ENCODE peak calls at places on chromosome 1, in six cellular contexts. N, H, Q, B, X and W are unnamed samples.
A peak's percentile ranks its signal among the peaks of the same experiment; 100 is the strongest.

GRCh38 chr1:88200545-88200944 is 483.5 kb upstream of the PKN2 start:
- DNase-seq in X (no peak), H (no peak), N (no peak), Q (no peak), B (no peak), W (no peak)

GRCh38 chr1:69121708-69122107 is 446.0 kb upstream of the LRRC7 start:
- DNase-seq in X (no peak), N (no peak), B (peak; percentile 12), H (no peak), Q (no peak), W (no peak)

GRCh38 chr1:36889478-36889845 is 144.9 kb downstream of the GRIK3 start:
- DNase-seq in H (no peak), N (no peak), Q (no peak), X (no peak), B (no peak), W (no peak)

GRCh38 chr1:7511381-7511780 is 259.7 kb upstream of the VAMP3 start:
- DNase-seq in Q (no peak), H (no peak), B (no peak), N (no peak), X (no peak), W (no peak)

GRCh38 chr1:204301171-204301957 is 58.4 kb downstream of the PLEKHA6 start:
- DNase-seq in X (no peak), B (no peak), N (no peak), H (no peak), Q (no peak), W (no peak)

GRCh38 chr1:233016798-233017197 is 66.4 kb downstream of the NTPCR start:
- DNase-seq in H (no peak), Q (no peak), N (peak; percentile 79), X (no peak), B (no peak), W (no peak)

GRCh38 chr1:245313581-245313980 is 158.8 kb downstream of the KIF26B start:
- DNase-seq in X (no peak), B (no peak), N (no peak), H (no peak), Q (no peak), W (no peak)

GRCh38 chr1:206674745-206675175 is 9.9 kb upstream of the MAPKAPK2 start:
- DNase-seq in H (no peak), B (no peak), Q (peak; percentile 77), X (no peak), N (peak; percentile 100), W (no peak)

GRCh38 chr1:25948641-25949040 is 42.4 kb upstream of the STMN1 start:
- DNase-seq in X (no peak), N (no peak), H (no peak), Q (no peak), B (no peak), W (no peak)

GRCh38 chr1:114015075-114015474 is 35.8 kb downstream of the OLFML3 start:
- DNase-seq in H (no peak), B (peak; percentile 33), N (no peak), Q (no peak), X (no peak), W (no peak)

GRCh38 chr1:65423884-65424655 is 3.6 kb downstream of the LEPR start:
- DNase-seq in X (no peak), B (no peak), N (peak; percentile 88), Q (no peak), H (no peak), W (no peak)

GRCh38 chr1:210231846-210232523 is 611 bp upstream of the SERTAD4 start:
- DNase-seq in Q (no peak), N (no peak), H (no peak), B (peak; percentile 81), X (no peak), W (no peak)

GRCh38 chr1:237879195-237879594 is 11.5 kb downstream of the ZP4 start:
- DNase-seq in B (peak; percentile 27), Q (peak; percentile 47), N (peak; percentile 56), H (no peak), X (peak; percentile 6), W (no peak)

GRCh38 chr1:158002022-158002629 is 8.7 kb downstream of the KIRREL1 start:
- DNase-seq in Q (no peak), N (peak; percentile 51), B (no peak), H (no peak), X (no peak), W (no peak)

GRCh38 chr1:14552246-14552970 is 46.1 kb upstream of the KAZN start:
- DNase-seq in B (no peak), N (no peak), X (no peak), H (no peak), Q (no peak), W (peak; percentile 17)

GRCh38 chr1:101567582-101568189 is 330.9 kb downstream of the S1PR1 start:
- DNase-seq in H (peak; percentile 17), Q (peak; percentile 33), B (peak; percentile 62), N (peak; percentile 11), X (peak; percentile 73), W (peak; percentile 62)

GRCh38 chr1:201708085-201708512 is 120.9 kb upstream of the IPO9 start:
- DNase-seq in X (no peak), H (no peak), N (peak; percentile 83), B (peak; percentile 50), Q (no peak), W (no peak)

GRCh38 chr1:214864896-214865688 is 217.4 kb upstream of the KCNK2 start:
- DNase-seq in B (no peak), H (no peak), X (no peak), N (peak; percentile 87), Q (peak; percentile 56), W (no peak)

GRCh38 chr1:193284219-193284618 is 97.8 kb upstream of the B3GALT2 start:
- DNase-seq in N (no peak), Q (no peak), H (no peak), X (no peak), B (no peak), W (no peak)

GRCh38 chr1:222171005-222171404 is 376.9 kb downstream of the HHIPL2 start:
- DNase-seq in X (peak; percentile 57), Q (peak; percentile 16), B (peak; percentile 43), N (peak; percentile 70), H (no peak), W (no peak)

GRCh38 chr1:3078421-3078820 is 9.4 kb downstream of the PRDM16 start:
- DNase-seq in H (no peak), X (no peak), N (no peak), Q (no peak), B (no peak), W (no peak)

GRCh38 chr1:165827199-165828102 is at the start of gene UCK2:
- DNase-seq in X (peak; percentile 96), N (peak; percentile 76), H (peak; percentile 70), Q (peak; percentile 87), B (peak; percentile 81), W (peak; percentile 86)
- TF ChIP-seq CTCF in X (peak; percentile 47), N (peak; percentile 29), H (no peak), Q (no peak), B (peak; percentile 9), W (no peak)

DNA sequence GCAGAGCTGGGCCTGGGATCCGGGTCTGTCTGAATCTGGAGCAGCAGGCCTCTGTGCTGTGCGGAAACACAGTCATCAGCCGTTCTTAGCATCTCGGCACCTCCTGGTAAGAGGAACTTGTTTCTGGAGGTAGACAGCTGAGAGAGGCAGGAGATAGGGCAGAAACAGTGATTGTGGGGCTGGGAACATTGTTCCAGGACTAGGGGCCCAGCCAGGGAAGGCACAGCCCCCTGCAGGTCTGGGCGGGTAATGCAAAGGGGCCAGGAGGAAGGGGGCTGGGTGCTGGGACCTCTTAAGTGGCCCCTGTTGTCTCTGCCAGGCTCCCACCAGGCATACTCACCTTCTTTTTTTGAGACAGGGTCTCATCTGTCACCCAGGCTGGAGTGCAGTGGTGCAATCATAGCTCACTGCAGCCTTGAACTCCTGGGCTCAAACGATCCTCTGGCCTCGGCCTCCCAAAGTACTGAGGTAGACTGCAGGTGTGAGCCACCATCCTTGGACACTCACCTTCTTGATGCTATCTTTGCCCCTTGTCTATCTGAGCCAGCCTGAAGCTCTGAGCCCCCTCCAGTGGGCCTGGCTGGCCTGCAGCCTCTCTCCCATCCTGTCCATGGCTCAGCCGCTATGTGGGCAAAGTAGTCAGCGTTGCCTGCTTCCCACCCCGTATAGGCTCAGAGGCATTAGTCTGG is 134.3 kb upstream of the ZBTB40 start:
- DNase-seq in B (peak; percentile 42), H (no peak), X (peak; percentile 90), N (no peak), Q (peak; percentile 49), W (peak; percentile 74)
- TF ChIP-seq CTCF in B (peak; percentile 62), H (no peak), X (peak; percentile 93), N (peak; percentile 38), Q (peak; percentile 66), W (peak; percentile 81)

DNA sequence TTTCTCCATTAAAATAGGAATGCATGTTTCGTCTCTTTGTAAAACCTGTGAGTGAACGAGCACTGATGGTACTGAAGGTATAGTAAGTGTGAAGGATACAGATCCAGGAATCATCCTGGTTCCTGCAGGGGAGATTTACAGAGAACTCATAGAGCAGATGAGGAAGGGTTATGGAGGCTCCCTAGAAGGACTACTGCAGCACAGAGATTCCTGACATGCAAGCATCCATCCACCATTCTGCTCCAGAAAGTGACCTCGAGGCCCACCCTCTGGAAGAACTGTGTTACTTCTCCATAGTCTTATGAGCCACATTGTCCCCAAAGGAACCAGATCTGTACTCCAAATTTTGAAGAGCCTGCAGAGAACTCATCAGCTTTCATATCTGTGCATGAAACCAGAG is 14.5 kb downstream of the MKNK1 start:
- DNase-seq in H (no peak), B (no peak), X (no peak), N (no peak), Q (no peak), W (no peak)
- TF ChIP-seq CTCF in H (no peak), B (no peak), X (no peak), N (no peak), Q (no peak), W (no peak)

GRCh38 chr1:156619582-156619955 is 354 bp downstream of the HAPLN2 start:
- DNase-seq in Q (no peak), X (no peak), H (no peak), N (no peak), B (no peak), W (no peak)

GRCh38 chr1:156618853-156619581 is at the start of gene HAPLN2:
- DNase-seq in H (no peak), N (no peak), X (peak; percentile 90), B (peak; percentile 42), Q (peak; percentile 61), W (peak; percentile 68)

GRCh38 chr1:156615946-156616345 is 3.3 kb upstream of the HAPLN2 start:
- DNase-seq in N (no peak), B (no peak), Q (no peak), H (no peak), X (no peak), W (no peak)

DNA sequence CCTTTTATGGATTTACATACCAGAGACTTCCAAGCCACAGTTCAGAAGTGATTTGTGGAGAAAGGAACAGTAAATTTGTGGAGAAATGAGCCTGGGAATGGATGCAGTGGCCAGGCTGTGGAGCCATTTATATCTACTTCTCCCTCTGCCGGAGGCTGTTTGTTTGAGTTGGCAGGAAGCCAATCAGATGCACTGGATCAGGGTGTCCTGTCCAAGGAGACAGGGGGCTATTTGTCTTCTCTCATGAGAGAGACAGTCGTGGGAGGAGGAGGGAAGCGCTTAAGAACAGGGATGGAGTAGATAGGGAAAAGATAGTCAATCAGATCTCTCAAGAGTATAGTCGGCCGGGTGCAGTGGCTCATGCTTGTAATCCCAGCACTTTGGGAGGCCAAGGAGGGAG is 2.8 kb upstream of the HAPLN2 start:
- DNase-seq in B (peak; percentile 58), H (no peak), Q (no peak), N (peak; percentile 45), X (no peak), W (no peak)
- TF ChIP-seq CTCF in B (no peak), H (no peak), Q (no peak), N (peak; percentile 2), X (no peak), W (no peak)